ENCODE peak calls at places on chromosome 11, in nine cellular contexts. X is iPS DF 6.9; J is CD8-positive, alpha-beta memory T cell; H is kidney epithelial cell; G is HFF-Myc; Q is AG04450; Y is fibroblast of pulmonary artery; A is CD8-positive, alpha-beta T cell; C is brain microvascular endothelial cell. Z is an unnamed sample.

GRCh38 chr11:68312780-68313573 is 586 bp downstream of the LRP5 start:
- DNase-seq in X (no peak), H (no peak), Y (no peak), G (no peak), Q (no peak), J (no peak), C (no peak), A (no peak), Z (no peak)

GRCh38 chr11:1827931-1828330 is 6.9 kb upstream of the SYT8 start:
- DNase-seq in Y (no peak), G (no peak), A (no peak), J (no peak), Q (no peak), H (no peak), X (no peak), C (no peak), Z (no peak)

GRCh38 chr11:73028621-73029020 is 113.5 kb downstream of the FCHSD2 start:
- DNase-seq in Q (no peak), C (no peak), Y (no peak), J (no peak), A (no peak), X (no peak), H (no peak), G (no peak), Z (no peak)

GRCh38 chr11:60500276-60500935 is 7.8 kb downstream of the MS4A12 start:
- DNase-seq in H (peak), G (no peak), Q (no peak), X (no peak), A (no peak), C (peak), J (no peak), Y (no peak), Z (no peak)

GRCh38 chr11:65506770-65507485 is 8.1 kb downstream of the MALAT1 start:
- DNase-seq in C (peak), A (no peak), H (no peak), Q (peak), Y (peak), X (no peak), G (peak), J (no peak), Z (peak)

GRCh38 chr11:101428918-101429317 is 154.9 kb downstream of the TRPC6 start:
- DNase-seq in C (peak), H (no peak), J (no peak), X (no peak), A (no peak), Y (peak), G (no peak), Q (no peak), Z (no peak)

GRCh38 chr11:44852159-44852707 is 98.5 kb downstream of the TP53I11 start:
- DNase-seq in G (no peak), H (no peak), Q (no peak), J (no peak), Y (no peak), X (no peak), A (no peak), C (no peak), Z (no peak)

GRCh38 chr11:17273668-17274321 is 2.7 kb upstream of the NUCB2 start:
- DNase-seq in A (no peak), Q (no peak), C (no peak), G (no peak), Y (no peak), J (no peak), X (no peak), H (no peak), Z (no peak)

GRCh38 chr11:75351541-75352416 is at the start of gene ARRB1:
- DNase-seq in Y (peak), X (no peak), H (no peak), C (peak), A (peak), Q (no peak), J (peak), G (no peak), Z (no peak)

GRCh38 chr11:78030429-78031325 is 7.6 kb upstream of the KCTD14 start:
- DNase-seq in G (peak), H (no peak), X (no peak), A (no peak), C (peak), Y (peak), Q (no peak), J (no peak), Z (no peak)

GRCh38 chr11:40037005-40037404 is 1422.4 kb downstream of the LRRC4C start:
- DNase-seq in Y (peak), H (peak), A (no peak), C (no peak), Q (no peak), X (no peak), J (no peak), G (no peak), Z (no peak)

GRCh38 chr11:31641477-31642062 is 132.0 kb downstream of the ELP4 start:
- DNase-seq in C (no peak), H (no peak), G (no peak), A (no peak), Y (peak), X (peak), J (no peak), Q (no peak), Z (no peak)

GRCh38 chr11:43316451-43316850 is 4.7 kb downstream of the API5 start:
- DNase-seq in G (no peak), J (no peak), Y (no peak), C (peak), A (no peak), Q (no peak), H (peak), X (no peak), Z (no peak)

GRCh38 chr11:122271167-122271566 is 155.2 kb upstream of the BLID start:
- DNase-seq in Q (no peak), H (no peak), X (no peak), G (no peak), C (no peak), A (no peak), Y (no peak), J (no peak), Z (no peak)
- H3K4me3 ChIP-seq in Q (no peak), H (no peak), X (no peak), G (no peak), C (no peak), A (no peak), Y (no peak), J (no peak), Z (no peak)

GRCh38 chr11:772429-773390 is 4.6 kb downstream of the GATD1 start:
- DNase-seq in J (no peak), H (no peak), C (no peak), G (no peak), Y (no peak), A (no peak), Q (no peak), X (no peak), Z (no peak)

GRCh38 chr11:776459-777287 is 614 bp downstream of the GATD1 start:
- DNase-seq in Y (no peak), A (no peak), G (no peak), X (no peak), J (no peak), Q (no peak), H (no peak), C (no peak), Z (no peak)

GRCh38 chr11:773830-774229 is 3.5 kb downstream of the GATD1 start:
- DNase-seq in X (no peak), Q (no peak), G (no peak), C (no peak), H (no peak), J (no peak), Y (no peak), A (no peak), Z (no peak)

GRCh38 chr11:773425-773824 is 3.9 kb downstream of the GATD1 start:
- DNase-seq in A (no peak), Y (no peak), X (no peak), C (no peak), H (no peak), J (no peak), Q (no peak), G (no peak), Z (no peak)

GRCh38 chr11:774873-775592 is 2.3 kb downstream of the GATD1 start:
- DNase-seq in X (no peak), C (peak), J (no peak), A (no peak), Y (peak), Q (no peak), H (no peak), G (no peak), Z (no peak)
- H3K4me3 ChIP-seq in X (no peak), C (peak), J (no peak), A (no peak), Y (peak), Q (peak), H (no peak), G (peak), Z (peak)

GRCh38 chr11:13288375-13289029 is 10.9 kb downstream of the BMAL1 start:
- DNase-seq in X (no peak), H (no peak), A (no peak), G (no peak), C (peak), J (no peak), Y (no peak), Q (no peak), Z (no peak)
- H3K4me3 ChIP-seq in X (no peak), H (no peak), A (no peak), G (no peak), C (no peak), J (no peak), Y (no peak), Q (no peak), Z (no peak)

GRCh38 chr11:126420730-126421083 is 65.2 kb downstream of the ST3GAL4 start:
- DNase-seq in J (no peak), G (no peak), C (no peak), H (no peak), Q (no peak), X (no peak), Y (peak), A (no peak), Z (no peak)

GRCh38 chr11:126421243-126421642 is 65.8 kb downstream of the ST3GAL4 start:
- DNase-seq in H (no peak), Y (no peak), X (no peak), G (no peak), J (no peak), Q (no peak), A (no peak), C (no peak), Z (no peak)

GRCh38 chr11:126423743-126424142 is 68.3 kb downstream of the ST3GAL4 start:
- DNase-seq in Q (no peak), G (no peak), X (no peak), A (no peak), Y (no peak), C (no peak), H (no peak), J (no peak), Z (no peak)

GRCh38 chr11:126423154-126423553 is 67.7 kb downstream of the ST3GAL4 start:
- DNase-seq in A (no peak), Y (no peak), Q (no peak), C (no peak), H (no peak), J (no peak), X (no peak), G (no peak), Z (no peak)

DNA sequence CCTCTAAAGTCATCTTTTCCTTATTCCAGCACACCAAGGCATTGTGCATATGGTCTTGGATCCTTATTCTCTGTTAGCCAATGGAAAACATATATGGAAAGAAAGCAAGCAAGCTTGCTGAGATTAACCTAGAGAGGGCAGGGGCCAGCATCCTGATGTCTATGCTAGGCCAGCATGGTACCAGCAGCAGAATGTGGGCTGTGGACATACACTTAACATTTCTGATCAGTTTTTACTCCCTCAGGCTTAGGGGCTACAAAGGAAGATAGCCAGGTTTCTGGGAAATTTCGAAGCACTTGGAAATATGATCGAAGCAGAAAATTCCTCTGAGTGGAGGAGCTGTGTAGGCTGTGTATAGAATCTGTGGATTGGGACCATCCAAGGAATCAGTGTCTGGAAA is 67.0 kb downstream of the ST3GAL4 start:
- DNase-seq in H (no peak), J (no peak), Y (no peak), C (no peak), A (no peak), G (no peak), X (no peak), Q (no peak), Z (no peak)
- H3K4me3 ChIP-seq in H (no peak), J (no peak), Y (no peak), C (no peak), A (no peak), G (no peak), X (no peak), Q (no peak), Z (no peak)

GRCh38 chr11:121482231-121483129 is 29.7 kb upstream of the SORL1-AS1 start:
- DNase-seq in Q (no peak), J (peak), X (no peak), C (no peak), Y (peak), H (no peak), G (no peak), A (peak), Z (no peak)
- H3K4me3 ChIP-seq in Q (no peak), J (peak), X (no peak), C (no peak), Y (no peak), H (no peak), G (no peak), A (peak), Z (no peak)

GRCh38 chr11:61680622-61681191 is 516 bp downstream of the DAGLA start:
- DNase-seq in Y (no peak), Q (no peak), X (no peak), C (no peak), J (no peak), H (no peak), G (no peak), A (no peak), Z (no peak)
- H3K4me3 ChIP-seq in Y (peak), Q (peak), X (peak), C (peak), J (no peak), H (peak), G (peak), A (no peak), Z (peak)

DNA sequence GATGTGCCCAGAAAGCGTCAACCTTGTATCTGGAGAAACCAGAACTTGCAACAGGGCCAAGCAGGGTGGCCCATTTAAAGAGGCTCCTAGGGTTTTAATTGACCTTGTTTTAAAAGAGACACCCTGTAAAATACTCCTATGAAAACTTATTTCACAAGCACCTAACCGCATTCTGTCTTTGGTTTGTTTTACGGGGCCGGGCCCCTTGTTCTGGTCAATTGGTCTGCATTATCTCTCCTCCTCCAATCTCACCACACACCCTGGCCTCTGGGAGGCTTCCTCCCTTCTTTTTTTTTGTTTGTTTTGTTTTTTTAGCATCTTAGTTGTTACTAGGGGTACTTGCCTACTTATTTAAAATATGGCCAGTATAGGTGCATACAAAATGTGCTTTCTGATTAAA is 4.7 kb downstream of the EHF start:
- DNase-seq in Y (no peak), X (no peak), H (no peak), Q (no peak), J (no peak), G (no peak), C (no peak), A (no peak), Z (no peak)
- H3K4me3 ChIP-seq in Y (no peak), X (no peak), H (no peak), Q (no peak), J (no peak), G (no peak), C (no peak), A (no peak), Z (no peak)